ENCODE peak calls at places on chromosomes 1 and 21, in nine cellular contexts. U is tibial artery, R is heart right ventricle, W is MCF 10A, D is mammary epithelial cell, S is fibroblast of lung, V is nephron progenitor cell, X is uterus, G is heart left ventricle. K is an unnamed sample.

GRCh38 chr1:19799877-19800804 is at the start of gene TMCO4:
- DNase-seq in U (peak; percentile 74), R (peak; percentile 56), W (peak; percentile 62), D (peak; percentile 50), S (peak; percentile 90), V (peak; percentile 52), X (peak; percentile 55), G (peak; percentile 60), K (peak; percentile 9)

GRCh38 chr1:248375446-248375845 is at the start of gene OR2T6:
- DNase-seq in U (no peak), R (no peak), W (peak; percentile 12), D (no peak), S (no peak), V (no peak), X (no peak), G (no peak), K (no peak)

GRCh38 chr21:15795533-15795932 is 65.8 kb downstream of the USP25 start:
- DNase-seq in U (no peak), R (no peak), W (no peak), D (no peak), S (no peak), V (no peak), X (no peak), G (no peak), K (no peak)

GRCh38 chr1:110283677-110284076 is 55.5 kb upstream of the RBM15 start:
- DNase-seq in U (no peak), R (no peak), W (no peak), D (no peak), S (peak; percentile 33), V (no peak), X (no peak), G (no peak), K (no peak)

GRCh38 chr1:45205000-45205909 is 1.1 kb downstream of the ZSWIM5 start:
- DNase-seq in U (peak; percentile 71), R (peak; percentile 34), W (peak; percentile 42), D (no peak), S (peak; percentile 51), V (peak; percentile 75), X (peak; percentile 44), G (peak; percentile 34), K (peak; percentile 41)

GRCh38 chr1:105137543-105138444 is 1388.1 kb downstream of the AMY1C start:
- DNase-seq in U (no peak), R (peak; percentile 11), W (peak; percentile 32), D (no peak), S (no peak), V (peak; percentile 59), X (no peak), G (no peak), K (peak; percentile 32)

GRCh38 chr1:55483523-55483922 is 268.4 kb upstream of the USP24 start:
- DNase-seq in U (no peak), R (no peak), W (no peak), D (no peak), S (no peak), V (no peak), X (no peak), G (no peak), K (no peak)

GRCh38 chr1:35876988-35877387 is 6.0 kb upstream of the AGO1 start:
- DNase-seq in U (no peak), R (no peak), W (peak; percentile 39), D (no peak), S (no peak), V (peak; percentile 63), X (no peak), G (no peak), K (no peak)

GRCh38 chr21:37072239-37072987 is 458 bp downstream of the PIGP start:
- DNase-seq in U (no peak), R (peak; percentile 88), W (peak; percentile 58), D (peak; percentile 71), S (peak; percentile 92), V (peak; percentile 76), X (peak; percentile 84), G (no peak), K (no peak)

GRCh38 chr1:97050501-97050900 is 328.9 kb downstream of the PTBP2 start:
- DNase-seq in U (no peak), R (no peak), W (peak; percentile 43), D (no peak), S (peak; percentile 56), V (no peak), X (no peak), G (no peak), K (no peak)

GRCh38 chr1:160078392-160079195 is 2.7 kb upstream of the KCNJ9 start:
- DNase-seq in U (no peak), R (no peak), W (peak; percentile 67), D (peak; percentile 35), S (no peak), V (peak; percentile 63), X (no peak), G (no peak), K (no peak)

GRCh38 chr1:3716351-3716750 is 35.9 kb upstream of the CCDC27 start:
- DNase-seq in U (no peak), R (no peak), W (no peak), D (no peak), S (no peak), V (no peak), X (no peak), G (no peak), K (no peak)

GRCh38 chr1:64137569-64137936 is 65.9 kb upstream of the UBE2U start:
- DNase-seq in U (no peak), R (no peak), W (no peak), D (no peak), S (peak; percentile 20), V (no peak), X (no peak), G (no peak), K (no peak)

GRCh38 chr1:64135501-64136245 is 67.8 kb upstream of the UBE2U start:
- DNase-seq in U (no peak), R (no peak), W (peak; percentile 16), D (no peak), S (peak; percentile 15), V (no peak), X (no peak), G (no peak), K (no peak)

GRCh38 chr1:64139877-64140276 is 63.5 kb upstream of the UBE2U start:
- DNase-seq in U (no peak), R (no peak), W (no peak), D (no peak), S (no peak), V (no peak), X (no peak), G (no peak), K (no peak)

GRCh38 chr1:64136296-64136695 is 67.1 kb upstream of the UBE2U start:
- DNase-seq in U (no peak), R (no peak), W (no peak), D (no peak), S (no peak), V (no peak), X (no peak), G (no peak), K (no peak)

GRCh38 chr1:64136749-64137568 is 66.5 kb upstream of the UBE2U start:
- DNase-seq in U (peak; percentile 85), R (peak; percentile 43), W (peak; percentile 85), D (peak; percentile 74), S (peak; percentile 95), V (peak; percentile 81), X (peak; percentile 81), G (peak; percentile 65), K (peak; percentile 79)
- TF ChIP-seq CTCF in U (peak; percentile 90), R (peak; percentile 84), W (peak; percentile 77), D (peak; percentile 90), S (peak; percentile 95), V (peak; percentile 92), X (peak; percentile 90), G (peak; percentile 90), K (peak; percentile 90)

GRCh38 chr1:95467036-95467435 is 233.0 kb downstream of the RWDD3 start:
- DNase-seq in U (no peak), R (no peak), W (no peak), D (no peak), S (no peak), V (no peak), X (no peak), G (no peak), K (no peak)
- TF ChIP-seq CTCF in U (no peak), R (no peak), W (no peak), D (no peak), S (no peak), V (no peak), X (no peak), G (peak; percentile 30), K (peak; percentile 29)

GRCh38 chr1:30348147-30348546 is 375.2 kb downstream of the MATN1 start:
- DNase-seq in U (no peak), R (no peak), W (no peak), D (no peak), S (no peak), V (no peak), X (no peak), G (no peak), K (no peak)

GRCh38 chr1:30358510-30358909 is 364.9 kb downstream of the MATN1 start:
- DNase-seq in U (peak; percentile 28), R (no peak), W (no peak), D (no peak), S (no peak), V (no peak), X (no peak), G (no peak), K (no peak)

GRCh38 chr1:30356839-30357238 is 366.5 kb downstream of the MATN1 start:
- DNase-seq in U (peak; percentile 25), R (no peak), W (no peak), D (no peak), S (no peak), V (no peak), X (no peak), G (no peak), K (no peak)

GRCh38 chr1:30354410-30354809 is 369.0 kb downstream of the MATN1 start:
- DNase-seq in U (no peak), R (no peak), W (no peak), D (no peak), S (no peak), V (no peak), X (no peak), G (no peak), K (no peak)

DNA sequence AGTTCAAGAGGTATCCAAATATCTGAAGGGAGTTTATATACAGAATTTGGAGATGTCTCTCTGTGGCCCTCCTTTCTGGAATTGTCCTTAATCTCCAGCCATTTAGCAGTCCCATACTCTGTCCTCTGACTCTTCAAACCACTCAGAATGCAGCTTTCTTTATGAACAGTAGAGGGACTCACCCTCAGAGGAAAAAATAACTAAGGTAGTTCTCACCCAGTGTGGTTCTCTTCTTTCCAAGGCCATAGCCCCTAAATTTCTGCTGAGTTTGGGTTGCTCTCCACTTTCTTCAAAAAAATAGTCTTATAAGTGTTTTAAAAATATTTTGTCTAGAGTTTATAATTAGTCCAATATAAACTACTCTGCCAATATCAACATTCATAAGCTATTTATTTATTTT is 369.7 kb downstream of the MATN1 start:
- DNase-seq in U (no peak), R (no peak), W (peak; percentile 9), D (no peak), S (peak; percentile 10), V (no peak), X (no peak), G (no peak), K (no peak)
- TF ChIP-seq CTCF in U (no peak), R (peak; percentile 36), W (no peak), D (peak; percentile 26), S (peak; percentile 41), V (peak; percentile 48), X (no peak), G (peak; percentile 5), K (peak; percentile 55)

DNA sequence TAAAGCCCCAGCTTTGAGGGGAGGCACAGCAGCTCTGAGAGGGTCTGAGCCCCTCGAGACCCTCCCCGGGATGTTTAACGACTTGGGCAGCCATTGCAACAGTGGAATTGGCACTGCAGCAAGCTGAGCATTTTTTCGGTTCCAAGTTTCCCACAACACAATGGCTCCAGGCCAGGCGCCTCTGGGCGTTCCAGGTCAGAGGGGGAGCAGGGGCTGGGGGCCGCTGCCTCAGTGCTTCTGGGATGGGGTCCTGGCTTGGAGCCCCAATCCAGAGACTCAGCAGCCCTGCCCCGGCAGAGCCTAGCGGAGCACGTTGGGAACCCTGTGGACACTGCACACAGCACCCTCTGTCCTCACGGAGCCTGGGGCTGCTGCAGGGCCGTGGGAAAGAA is 50.0 kb downstream of the COL18A1 start:
- DNase-seq in U (peak; percentile 69), R (peak; percentile 37), W (peak; percentile 24), D (no peak), S (peak; percentile 41), V (no peak), X (no peak), G (peak; percentile 55), K (no peak)
- TF ChIP-seq CTCF in U (no peak), R (no peak), W (no peak), D (no peak), S (no peak), V (no peak), X (no peak), G (no peak), K (no peak)